ENCODE peak calls at places on chromosomes 7 and 10, in eight cellular contexts. One of them, this sample, is unnamed.

GRCh38 chr10:121524138-121524817 is 74.0 kb downstream of the FGFR2 start:
- DNase-seq in left lung: no peak
- DNase-seq in epithelial cell of esophagus: no peak
- DNase-seq in bronchial epithelial cell: no peak
- DNase-seq in AG10803: peak; percentile 12
- DNase-seq in GM13977: no peak
- DNase-seq in tibial artery: no peak
- DNase-seq in psoas muscle: no peak
- DNase-seq in this sample: no peak

GRCh38 chr10:79327090-79327457 is 20.2 kb upstream of the PPIF start:
- DNase-seq in AG10803: no peak
- DNase-seq in tibial artery: no peak
- DNase-seq in psoas muscle: no peak
- DNase-seq in GM13977: no peak
- DNase-seq in bronchial epithelial cell: no peak
- DNase-seq in epithelial cell of esophagus: no peak
- DNase-seq in left lung: no peak
- DNase-seq in this sample: no peak

GRCh38 chr7:74657692-74658170 is at the start of gene GTF2I:
- DNase-seq in GM13977: no peak
- DNase-seq in tibial artery: peak; percentile 71
- DNase-seq in psoas muscle: no peak
- DNase-seq in AG10803: no peak
- DNase-seq in left lung: peak; percentile 89
- DNase-seq in bronchial epithelial cell: no peak
- DNase-seq in epithelial cell of esophagus: no peak
- DNase-seq in this sample: no peak

GRCh38 chr7:95577137-95577536 is 19.2 kb downstream of the PDK4 start:
- DNase-seq in tibial artery: no peak
- DNase-seq in GM13977: no peak
- DNase-seq in left lung: no peak
- DNase-seq in bronchial epithelial cell: peak; percentile 44
- DNase-seq in epithelial cell of esophagus: peak; percentile 60
- DNase-seq in psoas muscle: no peak
- DNase-seq in AG10803: no peak
- DNase-seq in this sample: peak; percentile 72

GRCh38 chr10:35433851-35434426 is 97.6 kb downstream of the CCNY start:
- DNase-seq in bronchial epithelial cell: peak; percentile 73
- DNase-seq in epithelial cell of esophagus: peak; percentile 71
- DNase-seq in left lung: no peak
- DNase-seq in AG10803: peak; percentile 87
- DNase-seq in tibial artery: no peak
- DNase-seq in GM13977: no peak
- DNase-seq in psoas muscle: no peak
- DNase-seq in this sample: no peak

GRCh38 chr7:40747856-40748255 is 613.1 kb downstream of the SUGCT start:
- DNase-seq in AG10803: peak; percentile 8
- DNase-seq in tibial artery: no peak
- DNase-seq in epithelial cell of esophagus: peak; percentile 60
- DNase-seq in left lung: no peak
- DNase-seq in bronchial epithelial cell: peak; percentile 21
- DNase-seq in GM13977: no peak
- DNase-seq in psoas muscle: no peak
- DNase-seq in this sample: peak; percentile 33

GRCh38 chr7:139960158-139960557 is 102.6 kb downstream of the PARP12 start:
- DNase-seq in tibial artery: peak; percentile 1
- DNase-seq in psoas muscle: no peak
- DNase-seq in AG10803: peak; percentile 20
- DNase-seq in bronchial epithelial cell: peak; percentile 20
- DNase-seq in left lung: no peak
- DNase-seq in epithelial cell of esophagus: peak; percentile 16
- DNase-seq in GM13977: no peak
- DNase-seq in this sample: peak; percentile 20

GRCh38 chr7:70355591-70356323 is 757.5 kb downstream of the AUTS2 start:
- DNase-seq in bronchial epithelial cell: no peak
- DNase-seq in epithelial cell of esophagus: no peak
- DNase-seq in GM13977: no peak
- DNase-seq in left lung: no peak
- DNase-seq in tibial artery: no peak
- DNase-seq in AG10803: no peak
- DNase-seq in psoas muscle: no peak
- DNase-seq in this sample: no peak

GRCh38 chr10:69160809-69161225 is 19.2 kb upstream of the SUPV3L1 start:
- DNase-seq in bronchial epithelial cell: peak; percentile 9
- DNase-seq in epithelial cell of esophagus: peak; percentile 13
- DNase-seq in tibial artery: no peak
- DNase-seq in left lung: no peak
- DNase-seq in GM13977: no peak
- DNase-seq in AG10803: peak; percentile 63
- DNase-seq in psoas muscle: no peak
- DNase-seq in this sample: peak; percentile 33

GRCh38 chr7:8413600-8413999 is 19.8 kb upstream of the NXPH1 start:
- DNase-seq in epithelial cell of esophagus: no peak
- DNase-seq in psoas muscle: no peak
- DNase-seq in GM13977: no peak
- DNase-seq in bronchial epithelial cell: no peak
- DNase-seq in left lung: no peak
- DNase-seq in tibial artery: no peak
- DNase-seq in AG10803: no peak
- DNase-seq in this sample: no peak

GRCh38 chr10:14325325-14325955 is 5.3 kb downstream of the FRMD4A start:
- DNase-seq in bronchial epithelial cell: peak; percentile 50
- DNase-seq in AG10803: no peak
- DNase-seq in GM13977: peak; percentile 41
- DNase-seq in epithelial cell of esophagus: peak; percentile 54
- DNase-seq in tibial artery: no peak
- DNase-seq in psoas muscle: no peak
- DNase-seq in left lung: peak; percentile 27
- DNase-seq in this sample: peak; percentile 68

GRCh38 chr7:143846692-143847091 is 55.3 kb downstream of the TCAF1 start:
- DNase-seq in bronchial epithelial cell: no peak
- DNase-seq in AG10803: no peak
- DNase-seq in epithelial cell of esophagus: no peak
- DNase-seq in GM13977: no peak
- DNase-seq in left lung: no peak
- DNase-seq in psoas muscle: no peak
- DNase-seq in tibial artery: no peak
- DNase-seq in this sample: no peak

GRCh38 chr7:141366098-141366621 is 185.1 kb upstream of the AGK start:
- DNase-seq in bronchial epithelial cell: no peak
- DNase-seq in AG10803: no peak
- DNase-seq in tibial artery: no peak
- DNase-seq in epithelial cell of esophagus: no peak
- DNase-seq in GM13977: no peak
- DNase-seq in left lung: no peak
- DNase-seq in psoas muscle: no peak
- DNase-seq in this sample: peak; percentile 20

GRCh38 chr7:18302077-18302476 is 193.5 kb upstream of the HDAC9 start:
- DNase-seq in epithelial cell of esophagus: no peak
- DNase-seq in AG10803: no peak
- DNase-seq in psoas muscle: no peak
- DNase-seq in left lung: no peak
- DNase-seq in GM13977: no peak
- DNase-seq in tibial artery: no peak
- DNase-seq in bronchial epithelial cell: no peak
- DNase-seq in this sample: no peak

GRCh38 chr10:71840936-71841335 is 10.1 kb downstream of the PSAP start:
- DNase-seq in AG10803: no peak
- DNase-seq in epithelial cell of esophagus: no peak
- DNase-seq in left lung: no peak
- DNase-seq in bronchial epithelial cell: no peak
- DNase-seq in GM13977: no peak
- DNase-seq in psoas muscle: no peak
- DNase-seq in tibial artery: no peak
- DNase-seq in this sample: no peak

GRCh38 chr10:109428775-109429480 is 494.4 kb downstream of the XPNPEP1 start:
- DNase-seq in left lung: no peak
- DNase-seq in bronchial epithelial cell: no peak
- DNase-seq in psoas muscle: no peak
- DNase-seq in epithelial cell of esophagus: no peak
- DNase-seq in AG10803: no peak
- DNase-seq in tibial artery: no peak
- DNase-seq in GM13977: no peak
- DNase-seq in this sample: no peak

GRCh38 chr7:104951546-104951945 is 62.5 kb upstream of the KMT2E start:
- DNase-seq in left lung: no peak
- DNase-seq in AG10803: peak; percentile 61
- DNase-seq in epithelial cell of esophagus: no peak
- DNase-seq in psoas muscle: peak; percentile 76
- DNase-seq in GM13977: no peak
- DNase-seq in tibial artery: peak; percentile 90
- DNase-seq in bronchial epithelial cell: peak; percentile 47
- DNase-seq in this sample: no peak

GRCh38 chr7:100124301-100125229 is 2.2 kb upstream of the MBLAC1 start:
- DNase-seq in psoas muscle: no peak
- DNase-seq in bronchial epithelial cell: no peak
- DNase-seq in epithelial cell of esophagus: no peak
- DNase-seq in tibial artery: no peak
- DNase-seq in GM13977: no peak
- DNase-seq in left lung: no peak
- DNase-seq in AG10803: no peak
- DNase-seq in this sample: no peak

GRCh38 chr7:104931181-104931781 is 82.7 kb upstream of the KMT2E start:
- DNase-seq in AG10803: no peak
- DNase-seq in left lung: no peak
- DNase-seq in psoas muscle: no peak
- DNase-seq in GM13977: no peak
- DNase-seq in tibial artery: no peak
- DNase-seq in bronchial epithelial cell: no peak
- DNase-seq in epithelial cell of esophagus: no peak
- DNase-seq in this sample: no peak

GRCh38 chr7:142685877-142686508 is 63.3 kb upstream of the PRSS1 start:
- DNase-seq in psoas muscle: no peak
- DNase-seq in GM13977: no peak
- DNase-seq in tibial artery: no peak
- DNase-seq in left lung: no peak
- DNase-seq in bronchial epithelial cell: no peak
- DNase-seq in AG10803: no peak
- DNase-seq in epithelial cell of esophagus: no peak
- DNase-seq in this sample: no peak

GRCh38 chr7:142693911-142694310 is 55.4 kb upstream of the PRSS1 start:
- DNase-seq in psoas muscle: no peak
- DNase-seq in epithelial cell of esophagus: no peak
- DNase-seq in GM13977: no peak
- DNase-seq in AG10803: no peak
- DNase-seq in bronchial epithelial cell: no peak
- DNase-seq in tibial artery: no peak
- DNase-seq in left lung: no peak
- DNase-seq in this sample: no peak

GRCh38 chr7:142690554-142691182 is 58.6 kb upstream of the PRSS1 start:
- DNase-seq in tibial artery: no peak
- DNase-seq in epithelial cell of esophagus: no peak
- DNase-seq in GM13977: no peak
- DNase-seq in AG10803: no peak
- DNase-seq in psoas muscle: no peak
- DNase-seq in left lung: no peak
- DNase-seq in bronchial epithelial cell: no peak
- DNase-seq in this sample: no peak

DNA sequence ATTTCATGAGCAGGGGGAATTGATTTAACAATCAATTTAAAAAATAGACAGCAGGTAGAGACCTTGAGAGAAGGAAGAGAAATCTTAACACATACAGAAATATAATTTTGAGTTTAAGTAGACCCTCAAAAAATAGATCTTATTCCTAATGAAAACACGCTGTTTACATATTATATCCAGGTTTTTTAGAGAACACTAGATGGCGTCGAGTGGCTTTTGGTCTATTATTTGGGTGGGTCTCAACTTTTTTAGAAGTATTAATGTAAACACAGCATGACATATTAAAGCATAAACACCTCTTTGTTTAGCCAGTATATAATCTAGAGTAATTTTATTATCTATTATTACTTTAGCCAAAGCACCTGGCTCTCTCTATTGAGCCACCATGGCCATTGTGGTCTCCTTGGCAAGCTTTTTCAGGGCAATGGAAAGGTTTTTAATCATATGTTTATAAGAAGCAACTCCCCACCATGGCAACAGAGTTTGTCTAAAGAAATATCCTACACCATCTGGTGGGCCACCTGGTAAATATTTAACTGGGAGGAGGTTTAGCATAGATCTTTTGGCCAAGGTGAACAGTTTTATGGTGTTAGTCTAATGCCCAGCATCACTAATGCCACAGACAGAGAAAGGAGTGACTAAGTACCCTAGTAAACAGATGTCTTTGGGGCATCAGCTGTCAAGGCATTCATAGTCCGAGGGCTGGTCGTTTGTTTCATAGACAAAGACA is 59.7 kb upstream of the PRSS1 start:
- DNase-seq in tibial artery: no peak
- DNase-seq in bronchial epithelial cell: no peak
- DNase-seq in AG10803: no peak
- DNase-seq in epithelial cell of esophagus: no peak
- DNase-seq in GM13977: no peak
- DNase-seq in left lung: no peak
- DNase-seq in psoas muscle: no peak
- DNase-seq in this sample: no peak
- TF ChIP-seq CTCF in tibial artery: no peak
- TF ChIP-seq CTCF in bronchial epithelial cell: no peak
- TF ChIP-seq CTCF in AG10803: no peak
- TF ChIP-seq CTCF in epithelial cell of esophagus: no peak
- TF ChIP-seq CTCF in GM13977: peak; percentile 19
- TF ChIP-seq CTCF in left lung: no peak
- TF ChIP-seq CTCF in psoas muscle: no peak
- TF ChIP-seq CTCF in this sample: peak; percentile 13

GRCh38 chr10:76675951-76676587 is 961.5 kb downstream of the KCNMA1 start:
- DNase-seq in AG10803: peak; percentile 67
- DNase-seq in left lung: no peak
- DNase-seq in psoas muscle: peak; percentile 64
- DNase-seq in epithelial cell of esophagus: peak; percentile 14
- DNase-seq in tibial artery: peak; percentile 93
- DNase-seq in GM13977: no peak
- DNase-seq in bronchial epithelial cell: no peak
- DNase-seq in this sample: peak; percentile 68
- TF ChIP-seq CTCF in AG10803: peak; percentile 15
- TF ChIP-seq CTCF in left lung: no peak
- TF ChIP-seq CTCF in psoas muscle: no peak
- TF ChIP-seq CTCF in epithelial cell of esophagus: no peak
- TF ChIP-seq CTCF in tibial artery: peak; percentile 27
- TF ChIP-seq CTCF in GM13977: no peak
- TF ChIP-seq CTCF in bronchial epithelial cell: no peak
- TF ChIP-seq CTCF in this sample: no peak

DNA sequence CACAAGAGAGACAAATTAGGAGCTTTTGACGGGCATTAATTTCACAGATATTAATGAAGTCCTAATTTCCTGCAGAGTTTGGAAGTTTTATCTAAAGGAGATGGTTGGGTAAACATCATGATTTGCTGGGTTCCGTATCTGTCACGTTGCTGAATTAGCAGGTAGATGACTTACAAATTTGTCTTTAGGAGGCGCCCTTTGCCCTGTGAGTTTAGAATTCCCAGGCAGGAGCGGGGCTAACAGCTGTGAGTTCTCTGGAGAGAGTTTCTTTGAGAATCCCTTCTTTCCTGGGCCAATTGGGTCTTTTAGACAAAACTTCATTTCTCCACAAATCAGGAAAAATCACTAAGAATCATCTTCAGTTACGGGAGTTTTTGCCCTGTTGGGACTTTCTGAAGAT is 63.8 kb downstream of the PRKCQ start:
- DNase-seq in psoas muscle: no peak
- DNase-seq in bronchial epithelial cell: no peak
- DNase-seq in tibial artery: no peak
- DNase-seq in GM13977: no peak
- DNase-seq in epithelial cell of esophagus: no peak
- DNase-seq in AG10803: no peak
- DNase-seq in left lung: no peak
- DNase-seq in this sample: no peak
- TF ChIP-seq CTCF in psoas muscle: no peak
- TF ChIP-seq CTCF in bronchial epithelial cell: no peak
- TF ChIP-seq CTCF in tibial artery: no peak
- TF ChIP-seq CTCF in GM13977: no peak
- TF ChIP-seq CTCF in epithelial cell of esophagus: no peak
- TF ChIP-seq CTCF in AG10803: no peak
- TF ChIP-seq CTCF in left lung: no peak
- TF ChIP-seq CTCF in this sample: no peak

GRCh38 chr10:73743905-73744689 is at the start of gene SEC24C:
- DNase-seq in bronchial epithelial cell: peak; percentile 86
- DNase-seq in psoas muscle: peak; percentile 98
- DNase-seq in tibial artery: peak; percentile 98
- DNase-seq in GM13977: peak; percentile 91
- DNase-seq in epithelial cell of esophagus: peak; percentile 96
- DNase-seq in AG10803: peak; percentile 94
- DNase-seq in left lung: peak; percentile 98
- DNase-seq in this sample: peak; percentile 97
- TF ChIP-seq CTCF in bronchial epithelial cell: no peak
- TF ChIP-seq CTCF in psoas muscle: no peak
- TF ChIP-seq CTCF in tibial artery: peak; percentile 15
- TF ChIP-seq CTCF in GM13977: no peak
- TF ChIP-seq CTCF in epithelial cell of esophagus: no peak
- TF ChIP-seq CTCF in AG10803: peak; percentile 5
- TF ChIP-seq CTCF in left lung: no peak
- TF ChIP-seq CTCF in this sample: no peak

This sample was measured in MCF 10A.